ENCODE peak calls at places on chromosomes 12 and 14, in seven cellular contexts. One of them, this sample, is unnamed.

GRCh38 chr12:127893875-127894635 is 372.9 kb upstream of the TMEM132C start:
- DNase-seq in T-helper 2 cell: no peak
- DNase-seq in osteoblast: no peak
- DNase-seq in renal cortical epithelial cell: no peak
- DNase-seq in activated T-cell treated with anti-CD3 and anti-CD28 coated beads for 1 hour: no peak
- DNase-seq in iris pigment epithelial cell: no peak
- DNase-seq in CD4-positive, CD25-positive, alpha-beta regulatory T cell: no peak
- DNase-seq in this sample: no peak

GRCh38 chr12:67161322-67161918 is 107.7 kb upstream of the CAND1 start:
- DNase-seq in T-helper 2 cell: no peak
- DNase-seq in osteoblast: no peak
- DNase-seq in renal cortical epithelial cell: peak
- DNase-seq in activated T-cell treated with anti-CD3 and anti-CD28 coated beads for 1 hour: peak
- DNase-seq in iris pigment epithelial cell: peak
- DNase-seq in CD4-positive, CD25-positive, alpha-beta regulatory T cell: no peak
- DNase-seq in this sample: peak

GRCh38 chr12:67534046-67534445 is 114.5 kb upstream of the DYRK2 start:
- DNase-seq in T-helper 2 cell: no peak
- DNase-seq in osteoblast: no peak
- DNase-seq in renal cortical epithelial cell: no peak
- DNase-seq in activated T-cell treated with anti-CD3 and anti-CD28 coated beads for 1 hour: no peak
- DNase-seq in iris pigment epithelial cell: no peak
- DNase-seq in CD4-positive, CD25-positive, alpha-beta regulatory T cell: no peak
- DNase-seq in this sample: no peak

GRCh38 chr12:75850751-75851462 is 180.7 kb downstream of the PHLDA1 start:
- DNase-seq in T-helper 2 cell: no peak
- DNase-seq in osteoblast: peak
- DNase-seq in renal cortical epithelial cell: peak
- DNase-seq in activated T-cell treated with anti-CD3 and anti-CD28 coated beads for 1 hour: no peak
- DNase-seq in iris pigment epithelial cell: peak
- DNase-seq in CD4-positive, CD25-positive, alpha-beta regulatory T cell: no peak
- DNase-seq in this sample: no peak

GRCh38 chr14:101235042-101235871 is 326.0 kb upstream of the DIO3 start:
- DNase-seq in T-helper 2 cell: no peak
- DNase-seq in osteoblast: peak
- DNase-seq in renal cortical epithelial cell: peak
- DNase-seq in activated T-cell treated with anti-CD3 and anti-CD28 coated beads for 1 hour: no peak
- DNase-seq in iris pigment epithelial cell: peak
- DNase-seq in CD4-positive, CD25-positive, alpha-beta regulatory T cell: no peak
- DNase-seq in this sample: no peak

GRCh38 chr14:105166571-105167302 is 1.8 kb downstream of the JAG2 start:
- DNase-seq in T-helper 2 cell: no peak
- DNase-seq in osteoblast: no peak
- DNase-seq in renal cortical epithelial cell: no peak
- DNase-seq in activated T-cell treated with anti-CD3 and anti-CD28 coated beads for 1 hour: no peak
- DNase-seq in iris pigment epithelial cell: no peak
- DNase-seq in CD4-positive, CD25-positive, alpha-beta regulatory T cell: no peak
- DNase-seq in this sample: no peak

GRCh38 chr14:54194501-54194900 is 202.3 kb upstream of the CDKN3 start:
- DNase-seq in T-helper 2 cell: no peak
- DNase-seq in osteoblast: no peak
- DNase-seq in renal cortical epithelial cell: no peak
- DNase-seq in activated T-cell treated with anti-CD3 and anti-CD28 coated beads for 1 hour: no peak
- DNase-seq in iris pigment epithelial cell: peak
- DNase-seq in CD4-positive, CD25-positive, alpha-beta regulatory T cell: no peak
- DNase-seq in this sample: no peak

GRCh38 chr14:52124791-52125661 is 56.2 kb upstream of the NID2 start:
- DNase-seq in T-helper 2 cell: no peak
- DNase-seq in osteoblast: peak
- DNase-seq in renal cortical epithelial cell: peak
- DNase-seq in activated T-cell treated with anti-CD3 and anti-CD28 coated beads for 1 hour: no peak
- DNase-seq in iris pigment epithelial cell: peak
- DNase-seq in CD4-positive, CD25-positive, alpha-beta regulatory T cell: no peak
- DNase-seq in this sample: no peak

GRCh38 chr12:6285063-6285477 is 25.4 kb upstream of the PLEKHG6 start:
- DNase-seq in T-helper 2 cell: no peak
- DNase-seq in osteoblast: peak
- DNase-seq in renal cortical epithelial cell: peak
- DNase-seq in activated T-cell treated with anti-CD3 and anti-CD28 coated beads for 1 hour: peak
- DNase-seq in iris pigment epithelial cell: peak
- DNase-seq in CD4-positive, CD25-positive, alpha-beta regulatory T cell: peak
- DNase-seq in this sample: peak

GRCh38 chr14:34678306-34678705 is 36.1 kb downstream of the CFL2 start:
- DNase-seq in T-helper 2 cell: no peak
- DNase-seq in osteoblast: no peak
- DNase-seq in renal cortical epithelial cell: peak
- DNase-seq in activated T-cell treated with anti-CD3 and anti-CD28 coated beads for 1 hour: no peak
- DNase-seq in iris pigment epithelial cell: no peak
- DNase-seq in CD4-positive, CD25-positive, alpha-beta regulatory T cell: no peak
- DNase-seq in this sample: no peak

GRCh38 chr14:97499790-97500481 is 702.8 kb downstream of the VRK1 start:
- DNase-seq in T-helper 2 cell: no peak
- DNase-seq in osteoblast: no peak
- DNase-seq in renal cortical epithelial cell: no peak
- DNase-seq in activated T-cell treated with anti-CD3 and anti-CD28 coated beads for 1 hour: no peak
- DNase-seq in iris pigment epithelial cell: no peak
- DNase-seq in CD4-positive, CD25-positive, alpha-beta regulatory T cell: no peak
- DNase-seq in this sample: no peak

This sample was measured in activated CD4-positive, alpha-beta T cell treated with anti-CD3 and anti-CD28 coated beads, Interleukin-2, amount 50 U/mL, for 4 hours.